ENCODE peak calls at places on chromosomes 2 and 18, in four cellular contexts. One of them, this sample, is unnamed.

GRCh38 chr2:37459095-37459981 is 114.9 kb downstream of the QPCT start:
- DNase-seq in GM12878: no peak
- DNase-seq in K562: no peak
- DNase-seq in H1: no peak
- DNase-seq in this sample: peak

GRCh38 chr2:237437566-237437965 is 23.6 kb upstream of the COL6A3 start:
- DNase-seq in H1: no peak
- DNase-seq in K562: no peak
- DNase-seq in GM12878: no peak
- DNase-seq in this sample: no peak

GRCh38 chr2:238380336-238380735 is 46.4 kb upstream of the ASB1 start:
- DNase-seq in H1: no peak
- DNase-seq in GM12878: no peak
- DNase-seq in K562: no peak
- DNase-seq in this sample: no peak

GRCh38 chr2:222320441-222321395 is 21.9 kb upstream of the PAX3 start:
- DNase-seq in H1: peak
- DNase-seq in K562: no peak
- DNase-seq in GM12878: no peak
- DNase-seq in this sample: no peak

GRCh38 chr2:70683455-70683854 is 84.5 kb downstream of the ADD2 start:
- DNase-seq in H1: no peak
- DNase-seq in K562: no peak
- DNase-seq in GM12878: no peak
- DNase-seq in this sample: no peak

GRCh38 chr2:112156152-112156986 is 18.2 kb downstream of the FBLN7 start:
- DNase-seq in H1: no peak
- DNase-seq in GM12878: no peak
- DNase-seq in K562: no peak
- DNase-seq in this sample: peak

GRCh38 chr2:10590742-10591141 is 99.0 kb downstream of the NOL10 start:
- DNase-seq in H1: no peak
- DNase-seq in GM12878: no peak
- DNase-seq in K562: no peak
- DNase-seq in this sample: no peak

GRCh38 chr2:296354-296753 is 8.5 kb upstream of the ALKAL2 start:
- DNase-seq in K562: no peak
- DNase-seq in H1: no peak
- DNase-seq in GM12878: no peak
- DNase-seq in this sample: no peak

GRCh38 chr2:210616074-210616473 is 59.7 kb downstream of the CPS1 start:
- DNase-seq in GM12878: no peak
- DNase-seq in K562: no peak
- DNase-seq in H1: no peak
- DNase-seq in this sample: peak

GRCh38 chr2:50358586-50358985 is 673.3 kb downstream of the NRXN1 start:
- DNase-seq in H1: no peak
- DNase-seq in GM12878: no peak
- DNase-seq in K562: no peak
- DNase-seq in this sample: no peak

GRCh38 chr2:44746856-44747612 is 194.5 kb upstream of the SIX3 start:
- DNase-seq in GM12878: no peak
- DNase-seq in H1: no peak
- DNase-seq in K562: no peak
- DNase-seq in this sample: no peak

GRCh38 chr2:182649316-182649715 is 66.7 kb upstream of the DNAJC10 start:
- DNase-seq in K562: no peak
- DNase-seq in GM12878: no peak
- DNase-seq in H1: no peak
- DNase-seq in this sample: peak

GRCh38 chr18:78619854-78620253 is 359.8 kb upstream of the SALL3 start:
- DNase-seq in K562: no peak
- DNase-seq in H1: no peak
- DNase-seq in GM12878: no peak
- DNase-seq in this sample: no peak

GRCh38 chr2:231786177-231786916 is at the start of gene COPS7B:
- DNase-seq in H1: peak
- DNase-seq in GM12878: peak
- DNase-seq in K562: peak
- DNase-seq in this sample: peak

DNA sequence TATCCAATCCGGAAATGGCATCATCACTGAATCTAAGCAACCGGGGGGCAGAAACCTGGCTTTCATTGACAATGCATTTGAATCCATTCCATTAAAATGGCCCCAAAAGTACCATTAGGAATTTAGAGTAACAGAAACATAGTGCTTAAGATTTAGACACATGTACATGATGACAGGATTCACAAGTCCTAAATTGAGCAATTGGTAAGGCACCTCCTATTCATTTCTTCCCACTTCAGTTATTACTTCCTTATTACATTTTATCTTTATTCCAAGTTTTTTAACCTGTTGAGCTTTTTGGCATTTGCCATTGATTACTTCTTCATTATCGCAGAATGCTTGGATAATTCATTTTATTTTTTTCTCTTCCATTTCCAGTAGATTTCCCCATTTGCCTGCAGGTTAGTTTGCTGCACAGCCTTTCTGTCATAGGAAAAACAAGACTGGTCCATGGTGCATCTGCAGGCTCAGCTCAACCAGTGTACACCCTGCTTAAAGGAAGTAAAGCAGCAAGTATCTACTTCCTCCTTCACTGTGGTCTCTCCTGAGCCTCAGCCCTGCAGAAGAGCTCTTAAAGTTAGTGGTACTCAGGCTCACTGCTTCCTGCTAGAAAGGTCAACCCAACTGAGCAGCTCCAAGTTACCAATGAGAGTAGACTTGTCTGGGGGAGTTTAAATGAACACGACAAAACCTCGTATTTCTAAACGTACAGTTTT is 89.2 kb downstream of the DOCK10 start:
- DNase-seq in H1: no peak
- DNase-seq in K562: no peak
- DNase-seq in GM12878: no peak
- DNase-seq in this sample: no peak
- TF ChIP-seq CHD1 in H1: no peak
- TF ChIP-seq CHD1 in K562: no peak
- TF ChIP-seq CHD1 in GM12878: no peak
- TF ChIP-seq CHD1 in this sample: no peak

DNA sequence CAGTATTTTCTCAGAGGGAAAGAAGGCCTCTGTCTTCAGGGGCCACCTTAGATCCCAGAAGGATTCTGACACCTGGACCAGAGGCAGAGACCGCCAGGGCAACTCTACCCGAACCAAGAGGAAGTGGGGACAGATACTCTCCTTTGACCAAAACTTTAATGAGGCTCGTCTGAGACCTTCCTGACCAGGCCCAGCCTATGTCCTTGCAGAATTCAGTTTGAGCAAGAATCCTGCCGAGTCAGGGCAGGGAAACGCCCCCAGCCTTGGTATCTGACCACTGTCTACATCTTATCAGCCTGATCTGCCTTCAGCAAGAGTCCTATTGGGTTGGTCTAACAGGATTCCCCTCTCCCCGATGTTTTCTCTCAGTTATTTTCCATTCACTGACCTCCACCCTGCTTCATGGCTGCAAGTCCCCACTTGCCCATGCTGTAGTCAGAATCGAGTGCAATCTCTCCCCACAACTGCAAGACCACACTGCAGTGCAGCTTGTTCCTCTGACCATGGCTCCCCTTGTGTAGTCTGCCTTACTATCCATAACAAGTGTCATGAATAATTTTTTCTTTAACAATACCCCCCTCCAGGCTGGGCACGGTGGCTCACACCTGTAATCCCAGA is 95.0 kb downstream of the MSH2 start:
- DNase-seq in K562: no peak
- DNase-seq in GM12878: no peak
- DNase-seq in H1: no peak
- DNase-seq in this sample: no peak
- TF ChIP-seq CHD1 in K562: no peak
- TF ChIP-seq CHD1 in GM12878: no peak
- TF ChIP-seq CHD1 in H1: no peak
- TF ChIP-seq CHD1 in this sample: no peak

DNA sequence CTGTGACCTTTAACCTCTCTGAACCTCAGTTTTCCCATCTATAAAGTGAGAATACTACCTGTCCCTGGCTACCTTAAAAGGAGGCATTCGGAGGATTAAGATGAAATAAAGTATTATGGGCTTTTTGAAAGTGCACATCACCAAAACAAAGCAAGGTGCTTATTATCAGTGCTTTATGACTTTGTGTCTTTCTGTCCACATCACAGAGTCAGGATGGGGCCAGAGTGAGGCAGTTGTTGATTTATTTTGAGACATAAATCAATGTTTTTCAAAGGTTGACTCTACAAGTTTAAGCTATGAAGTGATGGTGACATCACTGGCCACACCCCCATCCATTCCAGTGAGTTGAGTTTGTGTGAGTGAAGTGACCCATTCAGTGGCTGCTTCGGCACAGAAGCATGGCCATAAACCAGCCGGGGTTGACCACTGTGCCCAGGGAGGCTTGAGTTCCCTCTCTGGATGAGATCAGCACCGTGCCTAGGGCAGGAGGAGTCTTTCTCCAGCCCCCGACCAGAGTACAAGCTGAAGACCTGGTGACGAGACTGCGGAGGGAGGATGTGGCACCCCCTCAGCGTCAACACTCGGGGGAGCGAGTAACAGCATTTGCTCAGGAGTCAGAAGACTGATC is 89.0 kb upstream of the PPP1CB start:
- DNase-seq in K562: no peak
- DNase-seq in H1: no peak
- DNase-seq in GM12878: no peak
- DNase-seq in this sample: peak
- TF ChIP-seq CHD1 in K562: no peak
- TF ChIP-seq CHD1 in H1: no peak
- TF ChIP-seq CHD1 in GM12878: no peak
- TF ChIP-seq CHD1 in this sample: no peak

DNA sequence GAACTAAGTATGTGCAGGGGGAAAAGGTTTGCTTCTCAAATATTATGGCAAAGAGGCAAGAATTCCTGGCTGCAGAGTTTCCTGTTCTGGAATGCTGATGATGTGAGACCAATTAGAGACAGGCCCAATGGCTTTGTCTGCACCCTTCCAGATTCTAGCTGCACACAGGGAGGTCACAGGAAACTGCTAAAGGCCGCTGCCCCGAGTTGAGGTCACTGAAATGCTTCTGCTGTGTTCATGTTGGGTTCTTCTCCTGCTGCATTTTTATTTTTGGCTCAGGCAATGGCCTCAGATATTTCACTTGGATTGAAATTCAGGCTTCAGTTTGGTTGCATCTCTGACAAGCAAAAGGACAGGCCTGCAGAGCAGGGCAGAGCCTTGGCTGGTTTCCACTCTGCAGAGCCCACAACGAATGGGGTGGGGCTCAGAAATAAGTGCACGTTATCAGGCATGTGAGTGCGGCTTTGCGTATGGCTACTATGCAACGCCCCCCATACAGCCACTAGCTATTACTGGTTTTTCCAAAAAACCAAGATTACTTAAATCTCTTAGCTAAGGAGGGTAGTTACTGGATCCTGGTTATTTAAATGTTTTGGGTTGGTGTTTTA is 66.9 kb upstream of the FZD5 start:
- DNase-seq in H1: peak
- DNase-seq in K562: no peak
- DNase-seq in GM12878: no peak
- DNase-seq in this sample: no peak
- TF ChIP-seq CHD1 in H1: no peak
- TF ChIP-seq CHD1 in K562: no peak
- TF ChIP-seq CHD1 in GM12878: no peak
- TF ChIP-seq CHD1 in this sample: no peak

GRCh38 chr2:83112863-83113262 is 1346.2 kb downstream of the SUCLG1 start:
- DNase-seq in GM12878: no peak
- DNase-seq in H1: no peak
- DNase-seq in K562: no peak
- DNase-seq in this sample: peak

GRCh38 chr2:83115606-83116005 is 1343.5 kb downstream of the SUCLG1 start:
- DNase-seq in H1: no peak
- DNase-seq in GM12878: no peak
- DNase-seq in K562: no peak
- DNase-seq in this sample: no peak

GRCh38 chr2:83113953-83114352 is 1345.1 kb downstream of the SUCLG1 start:
- DNase-seq in K562: no peak
- DNase-seq in H1: no peak
- DNase-seq in GM12878: no peak
- DNase-seq in this sample: peak

DNA sequence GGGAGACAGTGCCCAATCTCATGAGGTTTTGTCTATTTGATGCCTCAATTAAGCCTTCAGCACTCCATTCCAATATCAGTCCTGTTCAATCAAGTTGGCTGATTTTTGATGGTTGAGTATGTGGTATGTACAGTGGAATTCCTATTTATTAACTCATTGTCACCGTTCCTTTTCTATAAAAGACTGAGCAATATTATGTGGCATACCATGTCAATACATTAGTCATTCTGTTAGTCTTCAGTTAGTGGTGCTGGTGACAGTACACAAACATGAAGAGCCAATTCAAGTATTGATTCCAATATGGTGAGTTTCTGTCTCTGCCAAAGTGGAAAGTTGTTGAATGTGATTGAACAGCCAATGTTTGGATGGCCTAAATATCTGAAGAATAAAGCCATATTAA is 1343.9 kb downstream of the SUCLG1 start:
- DNase-seq in GM12878: no peak
- DNase-seq in K562: no peak
- DNase-seq in H1: no peak
- DNase-seq in this sample: no peak
- TF ChIP-seq CHD1 in GM12878: no peak
- TF ChIP-seq CHD1 in K562: no peak
- TF ChIP-seq CHD1 in H1: no peak
- TF ChIP-seq CHD1 in this sample: no peak

GRCh38 chr2:41943176-41943575 is 104.6 kb upstream of the PKDCC start:
- DNase-seq in K562: no peak
- DNase-seq in GM12878: no peak
- DNase-seq in H1: no peak
- DNase-seq in this sample: no peak

GRCh38 chr2:41942278-41942677 is 105.5 kb upstream of the PKDCC start:
- DNase-seq in K562: no peak
- DNase-seq in H1: no peak
- DNase-seq in GM12878: no peak
- DNase-seq in this sample: no peak

GRCh38 chr2:41939410-41939775 is 108.4 kb upstream of the PKDCC start:
- DNase-seq in K562: no peak
- DNase-seq in H1: no peak
- DNase-seq in GM12878: no peak
- DNase-seq in this sample: no peak

GRCh38 chr2:41940715-41941114 is 107.1 kb upstream of the PKDCC start:
- DNase-seq in K562: peak
- DNase-seq in H1: no peak
- DNase-seq in GM12878: no peak
- DNase-seq in this sample: no peak

GRCh38 chr2:41941831-41942230 is 106.0 kb upstream of the PKDCC start:
- DNase-seq in K562: no peak
- DNase-seq in H1: no peak
- DNase-seq in GM12878: no peak
- DNase-seq in this sample: no peak
- TF ChIP-seq CHD1 in K562: no peak
- TF ChIP-seq CHD1 in H1: no peak
- TF ChIP-seq CHD1 in GM12878: no peak
- TF ChIP-seq CHD1 in this sample: no peak

DNA sequence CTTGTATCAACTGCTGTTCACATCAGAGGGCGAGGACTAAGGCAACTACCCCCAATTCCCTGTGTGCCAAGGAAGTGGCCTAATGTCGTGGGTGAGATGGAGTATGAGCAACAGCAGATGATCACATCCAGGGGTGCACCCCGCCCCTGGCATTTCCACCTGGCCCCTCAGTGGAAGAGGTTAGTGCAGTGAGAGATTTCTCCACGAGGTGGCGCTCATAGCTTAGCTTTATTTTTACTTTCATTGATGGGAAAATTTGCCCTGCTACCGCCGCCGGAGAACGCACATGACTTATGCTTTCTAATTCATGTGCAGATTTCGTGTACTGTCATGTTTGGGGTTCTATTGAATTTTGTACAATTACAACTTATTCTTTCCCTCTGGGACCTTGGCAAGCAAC is 470.6 kb upstream of the MEX3C start:
- DNase-seq in K562: peak
- DNase-seq in GM12878: no peak
- DNase-seq in H1: peak
- DNase-seq in this sample: peak
- TF ChIP-seq CHD1 in K562: no peak
- TF ChIP-seq CHD1 in GM12878: no peak
- TF ChIP-seq CHD1 in H1: no peak
- TF ChIP-seq CHD1 in this sample: no peak